ENCODE peak calls at places on chromosomes 16 and 17, in ten cellular contexts. V is Kasumi-1; Y is H9; D is stimulated activated CD4-positive, alpha-beta T cell treated with anti-CD3 and anti-CD28 coated beads, Interleukin-4, amount 100 ng/mL, for 1 hour; H is ascending aorta; Q is posterior cingulate gyrus; M is fibroblast of the aortic adventitia; P is NCI-H187 treated with DMSO at 0.1 percent for 48 hours; U is EL; A is upper lobe of left lung. X is an unnamed sample.

GRCh38 chr17:49572226-49572625 is 3.4 kb upstream of the NXPH3 start:
- DNase-seq in U (no peak), A (no peak), H (no peak), V (no peak), P (no peak), Y (no peak), Q (no peak), D (no peak), M (no peak), X (no peak)

GRCh38 chr17:8285270-8286181 is 2.9 kb upstream of the RANGRF start:
- DNase-seq in V (peak; percentile 43), Q (no peak), A (peak; percentile 66), Y (no peak), H (no peak), P (no peak), D (no peak), U (no peak), M (no peak), X (no peak)

GRCh38 chr16:55480228-55480655 is 1.2 kb downstream of the MMP2 start:
- DNase-seq in U (peak; percentile 91), Y (peak; percentile 46), V (no peak), H (peak; percentile 60), D (no peak), P (no peak), A (peak; percentile 70), M (peak; percentile 96), Q (peak; percentile 48), X (peak; percentile 85)

GRCh38 chr16:51144203-51144602 is 6.9 kb downstream of the SALL1 start:
- DNase-seq in Y (no peak), H (no peak), A (no peak), U (no peak), P (no peak), V (no peak), Q (no peak), D (no peak), M (no peak), X (no peak)

GRCh38 chr17:973053-973452 is 6.5 kb downstream of the NXN start:
- DNase-seq in M (no peak), Q (no peak), Y (peak; percentile 75), D (no peak), H (no peak), P (no peak), V (no peak), U (no peak), A (no peak), X (no peak)

GRCh38 chr17:6509295-6509771 is 47.0 kb downstream of the PITPNM3 start:
- DNase-seq in A (no peak), M (peak; percentile 73), Q (no peak), V (no peak), D (no peak), P (no peak), H (no peak), U (no peak), Y (peak; percentile 75), X (no peak)

GRCh38 chr17:68777856-68778694 is 176.9 kb upstream of the FAM20A start:
- DNase-seq in Q (no peak), V (no peak), D (no peak), H (no peak), P (peak; percentile 52), U (no peak), Y (no peak), M (no peak), A (peak; percentile 37), X (no peak)

GRCh38 chr16:4021070-4021779 is 95.0 kb downstream of the ADCY9 start:
- DNase-seq in Q (no peak), P (peak; percentile 60), M (peak; percentile 59), Y (no peak), V (no peak), D (no peak), A (peak; percentile 89), U (no peak), H (no peak), X (no peak)

GRCh38 chr16:61909074-61909473 is 127.2 kb downstream of the CDH8 start:
- DNase-seq in D (no peak), V (no peak), H (no peak), P (no peak), U (no peak), A (no peak), Y (no peak), M (no peak), Q (no peak), X (no peak)

GRCh38 chr16:65318590-65319267 is 196.9 kb upstream of the CDH11 start:
- DNase-seq in A (no peak), H (no peak), P (no peak), V (no peak), U (no peak), Y (peak; percentile 69), M (no peak), D (no peak), Q (no peak), X (no peak)

GRCh38 chr16:63690961-63691360 is 1430.9 kb downstream of the CDH11 start:
- DNase-seq in M (no peak), D (no peak), Y (no peak), U (no peak), H (no peak), A (peak; percentile 23), Q (no peak), P (no peak), V (no peak), X (no peak)

GRCh38 chr17:42251115-42251514 is 25.1 kb downstream of the STAT5B start:
- DNase-seq in V (peak; percentile 23), P (no peak), H (no peak), M (peak; percentile 36), Y (no peak), A (no peak), Q (no peak), D (no peak), U (peak; percentile 22), X (peak; percentile 45)

GRCh38 chr17:71830916-71831315 is 289.9 kb upstream of the SOX9 start:
- DNase-seq in A (no peak), H (no peak), P (no peak), U (no peak), D (no peak), V (no peak), Y (peak; percentile 82), Q (peak; percentile 17), M (no peak), X (no peak)

GRCh38 chr16:28014851-28015250 is 48.7 kb downstream of the GSG1L start:
- DNase-seq in P (no peak), Q (no peak), V (no peak), D (no peak), H (no peak), Y (no peak), A (no peak), U (no peak), M (no peak), X (no peak)

GRCh38 chr17:5915337-5915736 is 154.8 kb upstream of the WSCD1 start:
- DNase-seq in P (no peak), Y (peak; percentile 15), A (no peak), M (no peak), V (no peak), U (no peak), D (no peak), H (no peak), Q (no peak), X (no peak)

GRCh38 chr16:77211880-77212735 is 12.9 kb downstream of the SYCE1L start:
- DNase-seq in A (peak; percentile 65), Q (no peak), U (peak; percentile 18), P (no peak), M (no peak), H (no peak), Y (peak; percentile 94), D (peak; percentile 78), V (peak; percentile 43), X (peak; percentile 8)

GRCh38 chr17:27549251-27549919 is 81.6 kb upstream of the LGALS9 start:
- DNase-seq in Q (peak; percentile 77), Y (no peak), M (peak; percentile 70), D (no peak), V (no peak), P (no peak), A (no peak), U (no peak), H (no peak), X (no peak)

GRCh38 chr17:48596000-48596734 is 2.6 kb upstream of the HOXB5 start:
- DNase-seq in U (no peak), P (no peak), H (no peak), M (no peak), Y (no peak), Q (no peak), A (no peak), V (no peak), D (peak; percentile 55), X (no peak)

GRCh38 chr17:45050680-45051059 is 762 bp downstream of the DCAKD start:
- DNase-seq in A (no peak), Y (no peak), V (peak; percentile 38), P (no peak), D (peak; percentile 36), Q (no peak), U (peak; percentile 37), H (no peak), M (no peak), X (peak; percentile 65)

GRCh38 chr16:83808573-83809014 is 816 bp downstream of the HSBP1 start:
- DNase-seq in Y (no peak), Q (no peak), V (no peak), D (no peak), H (no peak), M (no peak), A (no peak), U (no peak), P (no peak), X (no peak)

GRCh38 chr17:3838206-3838605 is 7.8 kb downstream of the NCBP3 start:
- DNase-seq in M (no peak), D (no peak), Y (no peak), P (no peak), V (no peak), A (no peak), H (no peak), U (no peak), Q (no peak), X (no peak)